ENCODE peak calls at places on chromosomes 5 and 9, in ten cellular contexts. U, C, I, T, G, J, O, E, B and X are unnamed samples.

GRCh38 chr5:122076669-122077450 is 1.2 kb downstream of the LOX start:
- DNase-seq in U (peak; percentile 80), C (peak; percentile 85), I (peak; percentile 80), T (peak; percentile 75), G (peak; percentile 86), J (peak; percentile 86), O (peak; percentile 44), E (peak; percentile 51), B (no peak), X (peak; percentile 75)

GRCh38 chr9:70589571-70590263 is 175.3 kb upstream of the KLF9 start:
- DNase-seq in U (peak; percentile 97), C (no peak), I (no peak), T (no peak), G (no peak), J (peak; percentile 89), O (no peak), E (no peak), B (no peak), X (no peak)

GRCh38 chr9:110767559-110768063 is 99.0 kb downstream of the MUSK start:
- DNase-seq in U (peak; percentile 83), C (no peak), I (no peak), T (peak; percentile 68), G (no peak), J (peak; percentile 97), O (no peak), E (no peak), B (no peak), X (no peak)

GRCh38 chr5:40429258-40430111 is 250.2 kb upstream of the PTGER4 start:
- DNase-seq in U (no peak), C (no peak), I (no peak), T (no peak), G (no peak), J (peak; percentile 44), O (no peak), E (no peak), B (no peak), X (peak; percentile 83)

GRCh38 chr5:119582987-119583386 is 46.4 kb upstream of the FAM170A start:
- DNase-seq in U (no peak), C (no peak), I (no peak), T (no peak), G (no peak), J (no peak), O (no peak), E (no peak), B (no peak), X (no peak)

GRCh38 chr9:21443849-21444625 is 3.8 kb downstream of the IFNA1 start:
- DNase-seq in U (no peak), C (no peak), I (no peak), T (no peak), G (no peak), J (no peak), O (peak; percentile 5), E (no peak), B (no peak), X (no peak)

GRCh38 chr9:22469928-22470544 is 23.4 kb downstream of the DMRTA1 start:
- DNase-seq in U (peak; percentile 12), C (peak; percentile 23), I (no peak), T (no peak), G (no peak), J (peak; percentile 29), O (peak; percentile 27), E (peak; percentile 30), B (no peak), X (peak; percentile 23)

GRCh38 chr9:132584616-132585560 is 2.5 kb downstream of the BARHL1 start:
- DNase-seq in U (peak; percentile 11), C (no peak), I (no peak), T (no peak), G (no peak), J (peak; percentile 42), O (no peak), E (no peak), B (no peak), X (no peak)

GRCh38 chr5:33010851-33011250 is 299.7 kb downstream of the NPR3 start:
- DNase-seq in U (peak; percentile 38), C (no peak), I (no peak), T (no peak), G (no peak), J (no peak), O (no peak), E (no peak), B (no peak), X (no peak)

GRCh38 chr5:127343313-127343712 is 52.7 kb downstream of the MEGF10 start:
- DNase-seq in U (no peak), C (no peak), I (no peak), T (no peak), G (no peak), J (no peak), O (no peak), E (no peak), B (no peak), X (no peak)

GRCh38 chr5:36599986-36600779 is 6.2 kb upstream of the SLC1A3 start:
- DNase-seq in U (peak; percentile 69), C (no peak), I (no peak), T (no peak), G (no peak), J (peak; percentile 86), O (no peak), E (no peak), B (no peak), X (no peak)

GRCh38 chr9:89853931-89854330 is 249.1 kb downstream of the GADD45G start:
- DNase-seq in U (no peak), C (peak; percentile 7), I (no peak), T (no peak), G (peak; percentile 39), J (no peak), O (no peak), E (no peak), B (no peak), X (no peak)

GRCh38 chr5:110040178-110040577 is 350.5 kb downstream of the MAN2A1 start:
- DNase-seq in U (no peak), C (no peak), I (no peak), T (no peak), G (no peak), J (no peak), O (peak; percentile 33), E (no peak), B (no peak), X (no peak)

GRCh38 chr5:65808818-65809217 is 86.8 kb downstream of the NLN start:
- DNase-seq in U (peak; percentile 59), C (no peak), I (no peak), T (no peak), G (no peak), J (no peak), O (no peak), E (no peak), B (no peak), X (no peak)

DNA sequence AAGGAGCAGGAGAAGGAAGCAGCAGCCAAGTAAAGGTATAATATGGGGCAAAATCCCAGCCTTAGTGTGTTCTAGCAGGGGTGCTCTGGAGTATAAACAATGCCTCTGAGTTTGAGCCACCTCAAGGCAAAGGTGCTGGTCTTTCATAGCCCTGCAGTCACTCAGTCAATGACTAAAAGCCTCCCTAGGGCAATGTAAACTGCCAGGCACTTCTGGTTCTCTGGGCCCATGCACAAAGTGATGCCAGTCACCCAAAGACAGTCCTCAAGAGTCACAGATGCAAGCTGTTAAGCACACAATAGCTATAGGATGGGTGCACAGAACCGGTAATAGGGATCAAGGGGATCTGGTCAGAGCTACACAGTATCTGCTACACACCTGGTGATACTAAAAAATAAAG is 12.6 kb downstream of the ZBTB5 start:
- DNase-seq in U (no peak), C (no peak), I (no peak), T (no peak), G (no peak), J (no peak), O (no peak), E (no peak), B (no peak), X (peak; percentile 16)
- H3K27ac ChIP-seq in U (no peak overlapping the region), C (no peak overlapping the region), I (no peak overlapping the region), T (no peak overlapping the region), G (no peak overlapping the region), J (peak overlapping the region; percentile 60), O (no peak overlapping the region), E (no peak overlapping the region), B (no peak overlapping the region), X (no peak overlapping the region)

DNA sequence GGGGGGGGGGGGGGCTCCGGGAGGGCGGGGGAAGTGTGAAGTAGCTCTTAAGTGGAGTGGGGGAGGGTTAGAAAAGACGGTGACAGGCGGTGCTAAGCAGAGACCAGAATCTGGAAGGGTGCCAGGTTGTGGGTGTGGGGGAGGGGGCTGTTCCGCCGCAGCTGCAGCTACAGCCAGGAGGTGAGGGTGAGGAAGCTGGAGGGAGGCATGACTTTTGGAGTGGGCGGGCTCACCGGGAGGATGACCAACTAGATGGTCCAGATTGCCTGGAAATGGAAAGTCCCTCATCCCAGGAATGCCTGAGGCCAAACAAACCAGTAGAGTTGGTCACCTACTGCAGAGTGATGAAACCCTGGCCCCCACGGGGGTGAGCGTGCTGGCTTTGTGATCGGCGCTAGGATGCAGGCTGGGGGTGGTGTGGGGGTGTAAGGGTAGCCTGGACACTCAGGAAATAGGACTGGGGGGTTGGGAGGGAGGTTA is 158.1 kb upstream of the SHB start:
- DNase-seq in U (peak; percentile 93), C (peak; percentile 20), I (peak; percentile 72), T (peak; percentile 66), G (peak; percentile 76), J (peak; percentile 93), O (no peak), E (peak; percentile 80), B (peak; percentile 53), X (peak; percentile 54)
- H3K27ac ChIP-seq in U (no peak overlapping the region), C (no peak overlapping the region), I (no peak overlapping the region), T (no peak overlapping the region), G (no peak overlapping the region), J (no peak overlapping the region), O (no peak overlapping the region), E (peak overlapping the region; percentile 69), B (peak overlapping the region; percentile 26), X (no peak overlapping the region)

DNA sequence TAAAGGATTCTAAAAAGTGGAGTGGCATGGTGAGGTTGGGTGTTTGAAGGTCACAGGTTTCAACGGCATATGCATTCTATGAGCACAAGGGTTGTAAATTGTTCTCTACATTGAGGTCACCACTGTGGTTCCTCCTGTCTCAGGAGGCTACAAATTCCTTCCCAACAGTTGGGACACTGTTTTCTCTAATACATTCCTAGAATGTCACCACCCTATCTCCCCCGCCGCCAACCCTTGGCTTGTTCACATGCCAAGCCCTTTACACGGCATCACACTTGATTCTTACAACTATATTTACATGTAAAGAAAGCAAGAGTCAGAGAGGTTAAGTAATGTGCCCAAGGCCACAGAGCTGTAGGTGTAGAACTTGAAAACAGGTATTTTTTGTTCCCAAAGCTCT is 315.1 kb downstream of the RAB3C start:
- DNase-seq in U (no peak), C (no peak), I (no peak), T (no peak), G (no peak), J (no peak), O (no peak), E (no peak), B (no peak), X (no peak)
- H3K27ac ChIP-seq in U (no peak overlapping the region), C (no peak overlapping the region), I (no peak overlapping the region), T (no peak overlapping the region), G (no peak overlapping the region), J (no peak overlapping the region), O (no peak overlapping the region), E (peak overlapping the region; percentile 39), B (no peak overlapping the region), X (no peak overlapping the region)

DNA sequence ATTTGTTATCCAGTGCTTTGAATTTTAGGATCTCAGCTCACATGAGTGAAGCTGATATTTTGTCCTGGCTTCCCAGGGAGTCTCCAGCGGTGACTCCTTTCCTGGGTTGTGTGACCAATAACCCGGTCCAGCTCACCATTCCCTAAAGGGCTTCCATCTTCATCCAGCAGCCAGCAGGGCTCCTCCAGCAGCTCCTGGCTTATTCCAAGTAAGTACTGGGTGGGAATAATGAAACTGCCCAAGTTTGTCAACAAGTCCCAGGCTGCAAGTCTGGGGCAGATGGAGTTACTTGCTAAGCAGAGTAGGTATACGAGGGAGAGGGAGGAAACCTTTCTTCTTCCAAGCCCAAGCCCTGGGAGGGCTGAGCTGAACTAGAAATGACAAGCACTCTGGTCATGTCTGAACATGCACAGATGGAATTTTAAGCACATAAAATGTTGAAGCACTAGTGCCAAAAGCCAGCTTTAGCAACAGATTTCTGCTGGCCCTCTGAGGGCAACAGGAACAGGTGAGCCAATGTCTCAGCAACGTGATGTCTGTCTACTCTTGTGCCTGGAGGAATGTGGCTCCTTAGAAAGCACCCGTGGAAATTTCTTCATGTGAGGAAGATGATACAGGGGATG is 153.7 kb upstream of the DAPK1 start:
- DNase-seq in U (peak; percentile 25), C (no peak), I (no peak), T (no peak), G (no peak), J (no peak), O (no peak), E (no peak), B (no peak), X (no peak)
- H3K27ac ChIP-seq in U (no peak overlapping the region), C (no peak overlapping the region), I (no peak overlapping the region), T (no peak overlapping the region), G (no peak overlapping the region), J (no peak overlapping the region), O (no peak overlapping the region), E (peak overlapping the region; percentile 11), B (no peak overlapping the region), X (no peak overlapping the region)